ENCODE peak calls at places on chromosomes 3 and 15, in six cellular contexts. E, O, C, F, W and Q are unnamed samples. For H3K36me3, the result is how much of the 10 kb centered on the place peaks cover.

GRCh38 chr3:158470944-158471638 is 99.9 kb upstream of the MLF1 start:
- DNase-seq in E (no peak), O (no peak), C (no peak), F (no peak), W (peak), Q (no peak)

GRCh38 chr3:137110392-137110996 is 152.7 kb downstream of the IL20RB start:
- DNase-seq in E (no peak), O (no peak), C (no peak), F (no peak), W (peak), Q (no peak)

GRCh38 chr3:39143051-39143885 is 10.1 kb downstream of the CSRNP1 start:
- DNase-seq in E (no peak), O (no peak), C (no peak), F (peak), W (peak), Q (no peak)

GRCh38 chr15:25777047-25777446 is 86.1 kb downstream of the ATP10A start:
- DNase-seq in E (no peak), O (no peak), C (no peak), F (no peak), W (no peak), Q (peak)

GRCh38 chr15:69443032-69443611 is 9.5 kb upstream of the RPLP1 start:
- DNase-seq in E (no peak), O (no peak), C (no peak), F (no peak), W (no peak), Q (no peak)

GRCh38 chr15:31870336-31871158 is 159.8 kb upstream of the CHRNA7 start:
- DNase-seq in E (peak), O (peak), C (peak), F (peak), W (peak), Q (peak)

GRCh38 chr3:188220988-188221818 is 67.2 kb downstream of the LPP start:
- DNase-seq in E (no peak), O (no peak), C (no peak), F (peak), W (peak), Q (peak)

GRCh38 chr3:27349832-27350231 is 19.4 kb downstream of the NEK10 start:
- DNase-seq in E (no peak), O (no peak), C (no peak), F (no peak), W (no peak), Q (no peak)

GRCh38 chr3:55488398-55489055 is 1.4 kb upstream of the WNT5A start:
- DNase-seq in E (no peak), O (no peak), C (peak), F (peak), W (peak), Q (no peak)

GRCh38 chr3:87674397-87675161 is 384.2 kb downstream of the CGGBP1 start:
- DNase-seq in E (no peak), O (no peak), C (no peak), F (no peak), W (no peak), Q (no peak)

GRCh38 chr3:120743081-120743365 is 479 bp downstream of the GTF2E1 start:
- DNase-seq in E (no peak), O (no peak), C (no peak), F (no peak), W (peak), Q (no peak)

GRCh38 chr3:25493786-25494185 is 65.7 kb downstream of the RARB start:
- DNase-seq in E (no peak), O (no peak), C (no peak), F (no peak), W (peak), Q (no peak)

GRCh38 chr3:5038243-5038642 is 59.0 kb downstream of the BHLHE40 start:
- DNase-seq in E (no peak), O (no peak), C (no peak), F (no peak), W (peak), Q (no peak)

GRCh38 chr15:35126236-35126635 is 41.1 kb upstream of the NANOGP8 start:
- DNase-seq in E (no peak), O (no peak), C (no peak), F (no peak), W (no peak), Q (no peak)

GRCh38 chr3:163384383-163384782 is 1693.9 kb downstream of the SI start:
- DNase-seq in E (no peak), O (no peak), C (no peak), F (no peak), W (no peak), Q (no peak)

GRCh38 chr3:179098388-179099077 is 26.9 kb upstream of the ZMAT3 start:
- DNase-seq in E (no peak), O (no peak), C (no peak), F (no peak), W (peak), Q (no peak)

GRCh38 chr3:178392553-178392952 is 143.7 kb upstream of the KCNMB2 start:
- DNase-seq in E (no peak), O (no peak), C (no peak), F (no peak), W (peak), Q (no peak)

GRCh38 chr15:43518073-43518761 is 809 bp downstream of the MAP1A start:
- DNase-seq in E (no peak), O (no peak), C (no peak), F (no peak), W (peak), Q (peak)

GRCh38 chr15:88644741-88645140 is 5.9 kb downstream of the ISG20 start:
- DNase-seq in E (no peak), O (no peak), C (no peak), F (no peak), W (no peak), Q (no peak)

GRCh38 chr15:69059170-69059943 is 44.9 kb downstream of the NOX5 start:
- DNase-seq in E (peak), O (peak), C (peak), F (peak), W (peak), Q (peak)

GRCh38 chr15:94607176-94607654 is 375.9 kb downstream of the MCTP2 start:
- DNase-seq in E (no peak), O (no peak), C (peak), F (peak), W (no peak), Q (peak)

GRCh38 chr15:64305261-64305660 is 50.7 kb downstream of the CSNK1G1 start:
- DNase-seq in E (no peak), O (no peak), C (no peak), F (no peak), W (peak), Q (no peak)

GRCh38 chr3:16366581-16366980 is 101.6 kb downstream of the OXNAD1 start:
- DNase-seq in E (no peak), O (no peak), C (no peak), F (no peak), W (no peak), Q (no peak)

GRCh38 chr3:16364323-16364722 is 99.3 kb downstream of the OXNAD1 start:
- DNase-seq in E (no peak), O (no peak), C (no peak), F (no peak), W (no peak), Q (no peak)

GRCh38 chr3:16363636-16364035 is 98.6 kb downstream of the OXNAD1 start:
- DNase-seq in E (no peak), O (no peak), C (no peak), F (no peak), W (no peak), Q (no peak)

GRCh38 chr3:16365454-16366128 is 100.6 kb downstream of the OXNAD1 start:
- DNase-seq in E (no peak), O (no peak), C (no peak), F (no peak), W (no peak), Q (no peak)

DNA sequence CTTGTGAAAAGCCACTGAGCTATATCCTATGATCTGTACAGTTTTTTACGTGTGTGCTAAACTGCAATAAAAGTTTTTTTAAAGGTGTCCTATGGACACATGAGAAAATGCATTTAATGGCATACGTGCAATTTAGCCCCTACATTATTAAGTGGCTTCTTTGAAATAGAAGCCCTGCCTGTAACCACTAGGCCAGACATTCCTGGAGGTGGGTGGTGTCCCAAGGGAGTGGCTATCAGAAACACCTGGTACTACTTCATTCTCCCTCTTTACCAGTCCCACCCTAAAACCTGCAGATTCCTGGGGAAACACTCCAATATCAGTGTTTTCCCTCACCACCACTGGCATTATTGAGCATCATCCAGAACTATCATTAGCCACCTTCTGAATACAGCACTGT is 100.0 kb downstream of the OXNAD1 start:
- DNase-seq in E (no peak), O (no peak), C (no peak), F (no peak), W (no peak), Q (no peak)
- H3K36me3 ChIP-seq in E (under half), O (under half), C (half or more), F (under half), W (under half), Q (under half)

DNA sequence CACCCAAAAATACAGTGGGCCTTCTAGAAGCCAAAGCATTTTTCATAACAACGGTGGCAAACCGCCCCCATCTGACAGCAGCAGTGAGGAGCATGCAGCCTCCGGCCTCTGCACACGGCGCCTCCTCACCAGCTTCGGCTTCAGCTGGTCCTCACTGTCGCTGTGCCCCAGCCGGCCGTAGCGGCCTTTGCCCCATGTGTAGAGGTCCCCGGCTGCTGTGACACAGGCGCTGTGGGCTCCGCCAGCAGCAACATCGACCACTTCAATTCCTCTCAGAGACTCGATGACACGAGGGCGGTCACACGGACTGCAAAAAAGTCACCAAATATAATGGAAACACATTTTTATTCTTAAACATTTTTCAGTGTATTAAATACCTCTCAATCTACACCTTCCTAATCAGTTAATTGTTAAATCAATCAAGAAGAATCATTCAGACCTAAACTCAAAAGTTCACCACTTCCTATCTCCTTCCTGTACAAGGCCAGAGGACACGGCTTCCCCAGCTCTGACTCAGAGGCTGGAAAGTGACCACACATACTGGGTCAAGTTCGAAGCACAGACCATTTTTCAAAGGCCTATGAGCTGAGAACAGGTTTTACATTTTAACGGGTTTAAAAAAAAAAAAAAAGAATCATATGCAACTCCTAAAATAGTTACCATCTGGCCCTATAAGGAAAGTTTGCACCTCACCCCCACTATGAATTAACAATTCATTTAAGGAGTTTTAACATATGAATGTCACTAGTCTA is 33.6 kb upstream of the OCA2 start:
- DNase-seq in E (no peak), O (no peak), C (no peak), F (no peak), W (peak), Q (peak)
- H3K36me3 ChIP-seq in E (under half), O (under half), C (half or more), F (under half), W (under half), Q (half or more)

DNA sequence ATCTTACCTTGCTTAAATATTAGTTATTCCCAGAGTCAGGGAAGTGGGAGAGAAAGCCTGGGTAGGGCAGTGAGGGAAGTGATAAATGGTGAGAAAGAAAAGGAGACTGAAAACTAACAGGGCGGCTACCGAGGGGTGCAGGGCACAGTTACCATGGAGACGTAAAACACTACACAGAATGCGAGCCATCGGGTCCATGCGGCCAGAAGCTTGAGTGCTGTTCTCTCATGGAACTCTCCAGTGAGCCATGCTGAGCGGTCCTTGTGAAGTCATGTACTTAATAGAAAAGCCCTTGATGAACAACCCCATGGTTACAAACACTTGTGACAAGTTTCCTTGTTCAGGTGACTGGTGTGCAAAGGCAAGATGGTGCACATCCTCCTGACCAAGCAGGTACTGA is 3.7 kb upstream of the PLA2G4F start:
- DNase-seq in E (no peak), O (no peak), C (no peak), F (no peak), W (no peak), Q (no peak)
- H3K36me3 ChIP-seq in E (under half), O (half or more), C (half or more), F (half or more), W (half or more), Q (half or more)

DNA sequence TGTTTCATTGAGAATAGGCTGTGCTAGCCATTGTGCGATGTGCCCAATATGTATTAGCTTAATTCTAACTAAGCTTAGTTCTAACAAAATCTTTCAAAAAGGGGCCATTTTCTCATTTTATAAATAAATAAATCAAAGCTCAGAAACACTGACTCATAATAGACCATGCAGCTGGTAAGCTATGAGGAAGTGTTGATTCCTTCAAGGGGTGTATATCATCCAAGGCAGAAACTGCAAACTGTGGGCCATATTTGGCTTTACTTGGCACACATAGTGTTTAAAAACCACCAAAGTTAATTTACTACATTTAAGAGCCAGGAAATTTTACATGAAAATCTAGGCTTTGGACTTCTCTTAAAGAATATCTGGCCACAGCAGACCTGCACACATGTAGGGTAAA is 136.5 kb downstream of the ZNF621 start:
- DNase-seq in E (no peak), O (no peak), C (no peak), F (no peak), W (no peak), Q (no peak)
- H3K36me3 ChIP-seq in E (under half), O (under half), C (under half), F (under half), W (under half), Q (under half)

DNA sequence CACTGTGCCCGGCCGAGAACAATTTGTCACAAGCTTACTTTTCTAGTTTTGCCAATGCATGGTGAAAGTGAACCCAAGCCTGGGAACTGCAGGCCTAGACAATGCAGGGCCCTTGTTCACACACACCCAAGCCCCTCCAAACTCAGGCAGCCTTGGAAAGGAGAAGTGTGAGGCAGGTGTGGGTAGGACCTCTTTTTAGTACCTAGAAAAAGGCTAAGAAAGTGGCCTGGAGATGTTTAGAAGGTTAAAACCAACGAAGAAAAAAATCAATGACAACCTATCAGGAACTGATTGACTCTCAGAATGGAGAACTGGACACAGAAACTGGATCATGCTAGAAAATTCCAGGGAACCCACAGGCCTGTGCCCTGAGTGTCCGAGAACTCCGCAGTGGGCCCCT is 18.8 kb downstream of the IDH2 start:
- DNase-seq in E (no peak), O (no peak), C (no peak), F (no peak), W (no peak), Q (no peak)
- H3K36me3 ChIP-seq in E (under half), O (under half), C (half or more), F (half or more), W (under half), Q (half or more)